ENCODE peak calls at places on chromosomes 4 and X, in five cellular contexts. P is PC-3, G is vagina, B is heart right ventricle, E is heart left ventricle. X is an unnamed sample. For H3K36me3 and H3K4me1, the result is how much of the 10 kb centered on the place peaks cover.

GRCh38 chr4:859496-859895 is 33.6 kb upstream of the CPLX1 start:
- DNase-seq in P (no peak), G (no peak), B (no peak), E (no peak), X (no peak)

GRCh38 chrX:150848914-150849365 is 49.5 kb downstream of the CD99L2 start:
- DNase-seq in P (peak), G (no peak), B (no peak), E (no peak), X (peak)

GRCh38 chrX:136823175-136823574 is 42.4 kb upstream of the ARHGEF6 start:
- DNase-seq in P (peak), G (no peak), B (no peak), E (no peak), X (no peak)

GRCh38 chrX:50609796-50610195 is 139.2 kb upstream of the DGKK start:
- DNase-seq in P (no peak), G (no peak), B (no peak), E (no peak), X (no peak)

GRCh38 chrX:634306-634958 is 3.8 kb downstream of the SHOX start:
- DNase-seq in P (no peak), G (no peak), B (no peak), E (no peak), X (no peak)

GRCh38 chrX:153646620-153647373 is at the start of gene DUSP9:
- DNase-seq in P (peak), G (no peak), B (no peak), E (no peak), X (no peak)

GRCh38 chrX:10972731-10973130 is 138.4 kb upstream of the HCCS start:
- DNase-seq in P (no peak), G (no peak), B (no peak), E (no peak), X (no peak)

GRCh38 chrX:19382500-19383145 is 38.9 kb downstream of the PDHA1 start:
- DNase-seq in P (peak), G (no peak), B (peak), E (peak), X (peak)

GRCh38 chrX:28205126-28205525 is 223.9 kb upstream of the DCAF8L1 start:
- DNase-seq in P (peak), G (no peak), B (no peak), E (no peak), X (no peak)

GRCh38 chr4:3689576-3690551 is 76.3 kb upstream of the ADRA2C start:
- DNase-seq in P (no peak), G (no peak), B (no peak), E (no peak), X (no peak)

GRCh38 chr4:186781032-186781917 is 57.6 kb upstream of the FAT1 start:
- DNase-seq in P (peak), G (no peak), B (no peak), E (no peak), X (no peak)

GRCh38 chr4:81164623-81165416 is 50.2 kb downstream of the PRKG2 start:
- DNase-seq in P (peak), G (no peak), B (no peak), E (no peak), X (no peak)

GRCh38 chr4:48197643-48198237 is 63.7 kb upstream of the TXK start:
- DNase-seq in P (no peak), G (no peak), B (no peak), E (no peak), X (no peak)

GRCh38 chr4:185296665-185297460 is 87.5 kb downstream of the SNX25 start:
- DNase-seq in P (no peak), G (no peak), B (no peak), E (no peak), X (no peak)

GRCh38 chr4:149522031-149522430 is 293.6 kb downstream of the IQCM start:
- DNase-seq in P (no peak), G (no peak), B (peak), E (no peak), X (no peak)

GRCh38 chr4:55396305-55397023 is 707 bp downstream of the TMEM165 start:
- DNase-seq in P (peak), G (no peak), B (peak), E (peak), X (peak)

GRCh38 chrX:118179161-118179560 is 62.6 kb upstream of the KLHL13 start:
- DNase-seq in P (no peak), G (no peak), B (no peak), E (no peak), X (no peak)

GRCh38 chr4:140448830-140449229 is 21.4 kb upstream of the CLGN start:
- DNase-seq in P (peak), G (no peak), B (no peak), E (no peak), X (no peak)

GRCh38 chr4:71648923-71649322 is 135.0 kb downstream of the GC start:
- DNase-seq in P (peak), G (no peak), B (no peak), E (no peak), X (no peak)

GRCh38 chrX:10387011-10387410 is 230.2 kb downstream of the CLCN4 start:
- DNase-seq in P (peak), G (no peak), B (no peak), E (no peak), X (no peak)

GRCh38 chr4:147325566-147325965 is 155.3 kb upstream of the EDNRA start:
- DNase-seq in P (no peak), G (no peak), B (no peak), E (no peak), X (no peak)

GRCh38 chrX:8864151-8864550 is 63.0 kb upstream of the FAM9A start:
- DNase-seq in P (no peak), G (no peak), B (no peak), E (no peak), X (no peak)

GRCh38 chrX:115147220-115147619 is 42.0 kb upstream of the RBMXL3 start:
- DNase-seq in P (peak), G (no peak), B (no peak), E (no peak), X (no peak)

GRCh38 chrX:69137371-69137881 is 27.8 kb downstream of the PJA1 start:
- DNase-seq in P (no peak), G (no peak), B (peak), E (no peak), X (no peak)

GRCh38 chrX:111503594-111503993 is 7.9 kb upstream of the SERTM2 start:
- DNase-seq in P (no peak), G (no peak), B (no peak), E (no peak), X (no peak)

GRCh38 chr4:70225824-70226223 is at the start of gene FDCSP:
- DNase-seq in P (no peak), G (no peak), B (no peak), E (no peak), X (no peak)

GRCh38 chr4:136818811-136819210 is 713.5 kb downstream of the PCDH18 start:
- DNase-seq in P (no peak), G (no peak), B (no peak), E (no peak), X (no peak)
- H3K36me3 ChIP-seq in P (under half), G (under half), B (under half), E (under half), X (under half)

GRCh38 chrX:107673401-107673800 is 45.1 kb downstream of the PRPS1 start:
- DNase-seq in P (no peak), G (no peak), B (no peak), E (no peak), X (no peak)
- H3K4me1 ChIP-seq in P (under half), G (under half), B (under half), E (under half), X (under half)

GRCh38 chr4:45554423-45554822 is 569.4 kb downstream of the GABRG1 start:
- DNase-seq in P (peak), G (no peak), B (no peak), E (no peak), X (no peak)

DNA sequence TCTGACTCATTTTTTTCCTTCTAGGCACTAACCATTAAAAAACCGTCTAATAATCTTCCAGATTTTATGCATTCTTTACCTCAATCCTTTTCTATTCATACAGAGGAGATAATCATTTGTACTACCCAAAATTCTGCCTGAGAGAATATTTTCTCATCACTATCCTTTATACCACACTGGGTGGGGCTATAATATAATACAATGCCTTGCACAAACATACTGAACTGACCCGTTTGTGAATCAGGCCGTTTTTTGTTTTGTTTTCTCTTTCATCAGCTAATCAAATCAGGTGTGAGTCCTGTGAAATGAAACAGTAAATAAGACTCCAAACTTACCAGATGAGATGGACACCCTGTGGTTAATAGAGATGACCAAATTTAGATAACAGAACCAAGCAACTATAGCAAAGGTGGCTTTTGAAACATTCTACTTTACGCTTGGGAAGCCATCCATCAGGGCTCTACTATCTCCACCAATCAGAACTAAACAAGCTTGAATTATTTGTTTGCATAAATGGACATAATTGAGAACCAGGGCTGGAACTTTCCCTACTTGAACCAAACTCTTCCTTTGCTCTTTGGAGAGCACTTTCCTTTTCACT is 573.0 kb downstream of the GABRG1 start:
- DNase-seq in P (peak), G (no peak), B (no peak), E (no peak), X (no peak)
- TF ChIP-seq CTCF in P (no peak), G (no peak), B (peak), E (no peak), X (no peak)

DNA sequence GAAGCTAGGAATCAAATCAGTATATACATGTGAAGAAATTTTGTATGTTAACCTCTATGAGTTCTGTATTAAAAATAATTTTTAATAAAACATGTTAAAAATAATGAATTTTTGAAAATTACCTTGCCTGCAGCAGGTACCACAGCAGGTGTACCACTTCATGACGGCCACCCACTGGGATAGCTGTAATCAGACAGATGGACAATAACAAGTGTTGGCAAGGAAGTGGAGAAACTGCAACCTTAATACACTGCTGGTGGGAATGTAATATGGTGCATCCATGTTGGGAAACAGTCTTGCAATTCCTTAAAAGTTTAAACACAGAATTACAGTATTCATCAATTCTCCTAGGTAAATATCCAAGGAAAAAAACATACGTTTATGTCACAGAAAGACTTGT is 209.5 kb downstream of the RELL1 start:
- DNase-seq in P (no peak), G (no peak), B (no peak), E (no peak), X (no peak)
- H3K36me3 ChIP-seq in P (under half), G (under half), B (under half), E (under half), X (under half)

GRCh38 chr4:128247906-128248305 is 39.7 kb downstream of the PGRMC2 start:
- DNase-seq in P (no peak), G (no peak), B (no peak), E (no peak), X (no peak)
- H3K4me1 ChIP-seq in P (under half), G (under half), B (under half), E (under half), X (under half)